ENCODE peak calls at places on chromosomes 6 and 20, in five cellular contexts. X is cardiac muscle cell, T is right atrium auricular region, Z is brain microvascular endothelial cell, I is fibroblast of the aortic adventitia. Y is an unnamed sample.

GRCh38 chr6:6686176-6686575 is 97.7 kb downstream of the LY86 start:
- DNase-seq in X (no peak), T (no peak), Z (no peak), I (no peak), Y (no peak)

GRCh38 chr6:162907876-162908481 is 180.2 kb downstream of the PACRG start:
- DNase-seq in X (peak), T (no peak), Z (peak), I (peak), Y (peak)

GRCh38 chr6:75149253-75149652 is 56.6 kb downstream of the COL12A1 start:
- DNase-seq in X (peak), T (no peak), Z (peak), I (peak), Y (no peak)

GRCh38 chr6:82608777-82609176 is 245.2 kb downstream of the TPBG start:
- DNase-seq in X (no peak), T (no peak), Z (no peak), I (no peak), Y (no peak)

GRCh38 chr6:43695078-43695966 is 7.7 kb upstream of the MRPS18A start:
- DNase-seq in X (no peak), T (no peak), Z (no peak), I (no peak), Y (no peak)

GRCh38 chr6:146408583-146408982 is 135.1 kb upstream of the RAB32 start:
- DNase-seq in X (no peak), T (no peak), Z (no peak), I (no peak), Y (no peak)

GRCh38 chr6:163720460-163721235 is 306.1 kb downstream of the QKI start:
- DNase-seq in X (no peak), T (no peak), Z (no peak), I (no peak), Y (no peak)

GRCh38 chr20:40739841-40740240 is 50.8 kb upstream of the MAFB start:
- DNase-seq in X (no peak), T (no peak), Z (no peak), I (no peak), Y (no peak)

GRCh38 chr6:120711255-120711654 is 623.0 kb downstream of the TBC1D32 start:
- DNase-seq in X (no peak), T (no peak), Z (no peak), I (no peak), Y (no peak)

GRCh38 chr20:57404419-57405072 is 13.3 kb downstream of the RBM38 start:
- DNase-seq in X (no peak), T (no peak), Z (no peak), I (no peak), Y (no peak)

GRCh38 chr6:108927927-108928326 is 79.7 kb downstream of the ARMC2 start:
- DNase-seq in X (no peak), T (no peak), Z (no peak), I (no peak), Y (no peak)

GRCh38 chr6:147869869-147870268 is 361.4 kb downstream of the SAMD5 start:
- DNase-seq in X (no peak), T (no peak), Z (no peak), I (no peak), Y (no peak)

GRCh38 chr6:12545837-12546658 is 170.5 kb upstream of the PHACTR1 start:
- DNase-seq in X (peak), T (no peak), Z (peak), I (peak), Y (peak)

GRCh38 chr6:29589423-29590048 is 4.6 kb downstream of the OR2H2 start:
- DNase-seq in X (peak), T (peak), Z (peak), I (peak), Y (peak)

DNA sequence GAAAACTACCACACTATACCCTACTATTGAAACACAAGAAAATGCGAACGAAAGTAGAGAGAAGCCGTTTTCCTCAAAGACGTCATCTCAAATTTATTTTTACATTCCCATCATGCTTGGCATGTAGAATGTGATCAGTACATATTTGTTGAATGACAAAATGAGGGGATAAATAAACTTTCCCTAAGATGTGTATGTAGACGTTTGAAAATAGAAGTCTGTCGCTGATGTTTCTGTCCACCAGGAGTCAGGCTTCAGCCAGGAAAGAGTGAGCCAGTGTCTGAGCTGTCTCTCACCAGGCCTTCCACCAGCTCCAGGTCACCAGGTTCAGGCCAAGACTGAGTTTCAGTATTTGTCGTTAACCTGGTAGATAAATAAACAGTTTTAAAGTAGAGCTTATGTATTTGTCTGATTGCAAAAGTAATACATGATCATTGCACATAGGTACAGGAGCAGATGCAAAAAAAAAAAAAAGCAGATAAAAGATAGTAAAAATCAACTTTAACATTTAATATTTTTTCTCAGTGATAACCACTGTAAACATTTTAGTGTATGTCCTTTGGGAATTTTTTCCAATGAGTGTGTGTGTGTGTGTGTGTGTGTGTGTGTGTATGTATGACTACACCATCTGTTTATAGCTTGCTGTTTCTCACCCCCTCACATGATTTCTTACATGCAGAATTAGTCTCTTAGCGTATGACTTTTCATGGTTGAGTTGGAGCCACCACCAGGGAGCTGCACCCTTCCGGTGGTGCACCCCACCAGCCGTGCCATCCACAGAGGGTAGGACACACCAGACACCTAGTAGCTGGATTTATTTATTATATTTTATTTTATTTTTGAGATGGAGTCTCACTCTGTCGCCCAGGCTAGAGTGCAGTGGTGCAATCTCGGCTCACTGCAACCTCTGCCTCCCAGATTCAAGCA is 26.2 kb downstream of the WRNIP1 start:
- DNase-seq in X (peak), T (peak), Z (peak), I (peak), Y (peak)
- H3K4me3 ChIP-seq in X (no peak), T (no peak), Z (no peak), I (no peak), Y (no peak)

GRCh38 chr6:85192186-85192585 is 257.7 kb upstream of the NT5E start:
- DNase-seq in X (peak), T (no peak), Z (peak), I (peak), Y (peak)

GRCh38 chr6:85191656-85192055 is 258.2 kb upstream of the NT5E start:
- DNase-seq in X (peak), T (no peak), Z (no peak), I (peak), Y (no peak)

GRCh38 chr6:85186546-85187170 is 263.2 kb upstream of the NT5E start:
- DNase-seq in X (peak), T (no peak), Z (no peak), I (peak), Y (no peak)

GRCh38 chr6:85193339-85193738 is 256.5 kb upstream of the NT5E start:
- DNase-seq in X (no peak), T (no peak), Z (no peak), I (no peak), Y (no peak)

DNA sequence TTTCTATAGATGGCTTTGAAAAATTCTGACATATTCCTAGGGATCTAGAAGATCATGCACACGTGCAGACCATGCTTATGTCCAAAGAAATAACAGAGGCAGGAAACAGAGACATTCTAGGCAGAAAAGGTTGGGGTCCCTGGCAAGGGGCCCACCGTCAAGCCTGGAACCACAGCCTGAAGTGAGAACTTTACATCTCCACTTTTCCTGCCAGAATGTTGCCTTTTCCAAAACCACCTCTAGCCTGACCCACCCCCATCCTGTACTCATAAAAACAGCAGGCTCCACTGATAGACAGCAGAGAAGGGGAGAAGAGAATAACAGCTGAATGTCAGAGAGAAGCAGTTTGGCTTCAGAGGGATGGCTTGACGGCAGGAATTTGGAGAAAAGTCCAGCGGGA is 257.3 kb upstream of the NT5E start:
- DNase-seq in X (no peak), T (no peak), Z (no peak), I (no peak), Y (no peak)
- TF ChIP-seq CTCF in X (no peak), T (no peak), Z (no peak), I (no peak), Y (no peak)

DNA sequence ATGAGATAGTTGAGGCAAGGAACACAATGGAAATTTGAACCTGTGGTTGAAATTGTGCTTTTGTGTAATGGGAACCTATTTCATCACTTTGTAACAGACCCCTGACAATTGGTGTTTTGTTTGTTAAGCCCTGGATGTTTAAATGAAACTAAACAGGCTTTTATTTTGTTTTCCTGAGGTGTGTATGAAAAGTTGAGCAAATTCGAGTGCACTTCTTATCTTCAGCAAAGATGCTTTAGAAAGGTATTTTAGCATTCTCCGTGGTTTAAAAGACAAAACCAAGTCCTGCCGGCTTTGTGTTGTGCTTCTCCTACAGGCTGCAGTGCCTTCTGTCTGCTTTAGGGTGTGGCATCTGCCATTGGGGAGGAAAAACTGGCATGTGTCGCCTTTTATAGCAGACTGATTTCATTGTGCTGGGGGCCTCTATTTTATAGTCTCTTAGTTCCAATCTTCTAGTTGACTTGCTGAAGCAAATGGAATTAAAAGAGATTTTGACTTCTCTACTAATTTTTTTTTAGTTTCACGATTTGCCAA is 2.2 kb upstream of the ARID1B start:
- DNase-seq in X (no peak), T (no peak), Z (no peak), I (peak), Y (no peak)
- H3K4me3 ChIP-seq in X (no peak), T (no peak), Z (no peak), I (peak), Y (no peak)

DNA sequence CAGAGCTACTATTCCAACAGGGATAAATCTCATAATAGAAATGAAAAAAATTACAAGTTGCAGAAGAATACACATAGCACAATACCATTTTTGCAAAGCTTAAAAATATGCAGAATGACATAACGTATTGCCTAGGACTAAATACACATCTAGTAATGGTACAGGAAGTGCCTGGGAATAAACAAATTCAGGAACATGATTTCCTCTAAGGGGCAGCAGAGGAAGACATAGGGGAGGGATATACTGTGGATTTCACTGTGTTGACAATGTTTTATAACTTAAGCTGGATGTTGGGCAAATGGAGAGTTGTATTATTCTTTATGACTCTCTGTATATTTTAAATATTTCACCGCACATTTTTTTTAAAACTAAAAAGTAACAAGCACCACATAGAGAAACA is 5.5 kb upstream of the GLO1 start:
- DNase-seq in X (no peak), T (no peak), Z (no peak), I (no peak), Y (no peak)
- TF ChIP-seq CTCF in X (no peak), T (no peak), Z (no peak), I (no peak), Y (no peak)